ENCODE peak calls at places on chromosomes 3 and 15, in eight cellular contexts. Z is body of pancreas; K is astrocyte of the spinal cord; F is mammary epithelial cell; Y is AG04449; X is stomach; H is GM23338; M is CD8-positive, alpha-beta T cell. W is an unnamed sample.

GRCh38 chr3:19543212-19543841 is 390.7 kb downstream of the EFHB start:
- DNase-seq in Z (no peak), K (no peak), F (peak), Y (no peak), X (no peak), H (peak), M (no peak), W (peak)

GRCh38 chr3:194970066-194970465 is 284.4 kb downstream of the FAM43A start:
- DNase-seq in Z (no peak), K (no peak), F (no peak), Y (no peak), X (no peak), H (no peak), M (no peak), W (no peak)

GRCh38 chr15:87498545-87498944 is 758.0 kb downstream of the NTRK3 start:
- DNase-seq in Z (no peak), K (peak), F (no peak), Y (peak), X (no peak), H (no peak), M (no peak), W (no peak)

GRCh38 chr3:112377418-112378071 is 44.6 kb downstream of the CD200 start:
- DNase-seq in Z (no peak), K (peak), F (no peak), Y (no peak), X (no peak), H (peak), M (no peak), W (peak)

GRCh38 chr3:22759636-22760310 is 443.4 kb upstream of the UBE2E2 start:
- DNase-seq in Z (no peak), K (no peak), F (no peak), Y (no peak), X (no peak), H (no peak), M (no peak), W (no peak)

GRCh38 chr3:27623085-27623753 is 98.9 kb downstream of the EOMES start:
- DNase-seq in Z (no peak), K (peak), F (no peak), Y (no peak), X (no peak), H (no peak), M (no peak), W (peak)

GRCh38 chr3:158961911-158962310 is 160.1 kb downstream of the MFSD1 start:
- DNase-seq in Z (no peak), K (no peak), F (peak), Y (no peak), X (no peak), H (peak), M (no peak), W (no peak)

GRCh38 chr3:69922521-69923000 is 77.0 kb upstream of the SAMMSON start:
- DNase-seq in Z (no peak), K (no peak), F (no peak), Y (no peak), X (no peak), H (no peak), M (no peak), W (no peak)

GRCh38 chr3:135694142-135694541 is 271.4 kb upstream of the PPP2R3A start:
- DNase-seq in Z (no peak), K (no peak), F (no peak), Y (no peak), X (no peak), H (peak), M (no peak), W (no peak)

GRCh38 chr3:38404286-38404685 is 49.4 kb upstream of the ACVR2B start:
- DNase-seq in Z (no peak), K (peak), F (peak), Y (no peak), X (no peak), H (no peak), M (no peak), W (peak)

GRCh38 chr3:147395975-147396708 is 10.2 kb downstream of the ZIC4 start:
- DNase-seq in Z (no peak), K (peak), F (no peak), Y (no peak), X (no peak), H (peak), M (no peak), W (no peak)

GRCh38 chr15:80811781-80812180 is 32.6 kb downstream of the CEMIP start:
- DNase-seq in Z (no peak), K (no peak), F (no peak), Y (no peak), X (no peak), H (no peak), M (no peak), W (no peak)

GRCh38 chr3:159785276-159785675 is 203.4 kb upstream of the IL12A start:
- DNase-seq in Z (no peak), K (no peak), F (peak), Y (no peak), X (no peak), H (no peak), M (no peak), W (peak)

GRCh38 chr3:32596926-32597369 is 26.3 kb upstream of the DYNC1LI1 start:
- DNase-seq in Z (no peak), K (peak), F (no peak), Y (no peak), X (no peak), H (no peak), M (no peak), W (peak)

GRCh38 chr15:22227961-22228762 is 147.8 kb downstream of the OR4M2 start:
- DNase-seq in Z (no peak), K (no peak), F (no peak), Y (no peak), X (no peak), H (no peak), M (no peak), W (no peak)

GRCh38 chr3:178646205-178646604 is 110.0 kb downstream of the KCNMB2 start:
- DNase-seq in Z (no peak), K (no peak), F (no peak), Y (no peak), X (no peak), H (no peak), M (no peak), W (no peak)

GRCh38 chr3:120182613-120183524 is 88.6 kb upstream of the GSK3B start:
- DNase-seq in Z (no peak), K (peak), F (peak), Y (no peak), X (no peak), H (peak), M (peak), W (peak)

GRCh38 chr3:175475765-175476164 is 616.6 kb downstream of the NAALADL2 start:
- DNase-seq in Z (no peak), K (no peak), F (no peak), Y (no peak), X (no peak), H (no peak), M (no peak), W (no peak)

GRCh38 chr3:175479175-175479574 is 620.0 kb downstream of the NAALADL2 start:
- DNase-seq in Z (no peak), K (no peak), F (no peak), Y (no peak), X (no peak), H (no peak), M (no peak), W (no peak)

GRCh38 chr3:175479800-175480199 is 620.7 kb downstream of the NAALADL2 start:
- DNase-seq in Z (no peak), K (no peak), F (no peak), Y (no peak), X (no peak), H (no peak), M (no peak), W (no peak)

GRCh38 chr3:175476489-175476888 is 617.4 kb downstream of the NAALADL2 start:
- DNase-seq in Z (no peak), K (no peak), F (no peak), Y (no peak), X (no peak), H (no peak), M (no peak), W (no peak)

DNA sequence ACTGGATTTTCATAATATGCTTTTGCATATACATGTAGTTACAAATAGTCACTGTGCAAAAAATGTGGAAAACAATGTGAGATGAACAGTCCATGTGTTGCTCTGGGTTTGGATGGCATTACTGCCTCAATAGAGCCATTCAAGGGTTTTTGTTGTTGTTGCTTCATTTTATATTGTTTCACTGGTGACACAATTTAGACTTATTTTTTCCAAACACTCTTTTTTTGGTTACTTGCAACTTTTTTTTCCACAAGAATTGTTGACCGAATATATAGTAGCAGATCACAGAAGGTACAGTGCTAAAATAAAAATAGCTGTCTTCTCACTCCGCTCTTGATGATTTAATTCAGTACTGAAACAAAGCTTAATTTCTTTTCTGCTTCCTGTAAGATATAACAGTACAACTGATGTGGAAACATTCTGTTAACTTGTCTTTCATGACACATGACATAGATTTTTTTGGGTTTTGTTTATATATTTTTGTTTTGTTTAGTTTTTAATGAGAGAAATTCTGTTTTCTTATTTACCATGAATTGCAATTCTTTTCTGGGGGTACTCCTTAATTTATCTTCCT is 618.6 kb downstream of the NAALADL2 start:
- DNase-seq in Z (no peak), K (no peak), F (no peak), Y (no peak), X (no peak), H (no peak), M (no peak), W (no peak)
- H3K4me3 ChIP-seq in Z (no peak), K (no peak), F (no peak), Y (no peak), X (no peak), H (no peak), M (no peak), W (no peak)

GRCh38 chr3:157501863-157502262 is 1.4 kb downstream of the VEPH1 start:
- DNase-seq in Z (no peak), K (no peak), F (no peak), Y (no peak), X (no peak), H (peak), M (no peak), W (no peak)

GRCh38 chr3:157495846-157496245 is 7.4 kb downstream of the VEPH1 start:
- DNase-seq in Z (no peak), K (no peak), F (no peak), Y (no peak), X (no peak), H (no peak), M (no peak), W (no peak)

GRCh38 chr3:157500232-157500631 is 3.0 kb downstream of the VEPH1 start:
- DNase-seq in Z (no peak), K (no peak), F (no peak), Y (no peak), X (no peak), H (no peak), M (no peak), W (no peak)

GRCh38 chr3:157498374-157498773 is 4.8 kb downstream of the VEPH1 start:
- DNase-seq in Z (no peak), K (no peak), F (no peak), Y (no peak), X (no peak), H (no peak), M (no peak), W (no peak)

GRCh38 chr3:157499342-157499963 is 3.8 kb downstream of the VEPH1 start:
- DNase-seq in Z (peak), K (peak), F (peak), Y (no peak), X (peak), H (peak), M (no peak), W (peak)
- TF ChIP-seq CTCF in Z (peak), K (no peak), F (no peak), Y (no peak), X (no peak), H (no peak), M (no peak), W (no peak)

GRCh38 chr3:10995871-10996270 is 3.3 kb downstream of the SLC6A1 start:
- DNase-seq in Z (no peak), K (no peak), F (no peak), Y (no peak), X (no peak), H (no peak), M (no peak), W (no peak)

GRCh38 chr3:10992017-10992945 is at the start of gene SLC6A1:
- DNase-seq in Z (no peak), K (no peak), F (no peak), Y (no peak), X (no peak), H (peak), M (no peak), W (no peak)

GRCh38 chr3:10994311-10994710 is 1.8 kb downstream of the SLC6A1 start:
- DNase-seq in Z (no peak), K (no peak), F (no peak), Y (no peak), X (no peak), H (no peak), M (no peak), W (no peak)

GRCh38 chr3:10993729-10994065 is 1.1 kb downstream of the SLC6A1 start:
- DNase-seq in Z (no peak), K (no peak), F (no peak), Y (no peak), X (no peak), H (no peak), M (no peak), W (no peak)

GRCh38 chr3:10992946-10993728 is 589 bp downstream of the SLC6A1 start:
- DNase-seq in Z (no peak), K (no peak), F (no peak), Y (no peak), X (no peak), H (peak), M (no peak), W (no peak)
- H3K4me3 ChIP-seq in Z (no peak), K (peak), F (no peak), Y (no peak), X (peak), H (peak), M (no peak), W (no peak)

DNA sequence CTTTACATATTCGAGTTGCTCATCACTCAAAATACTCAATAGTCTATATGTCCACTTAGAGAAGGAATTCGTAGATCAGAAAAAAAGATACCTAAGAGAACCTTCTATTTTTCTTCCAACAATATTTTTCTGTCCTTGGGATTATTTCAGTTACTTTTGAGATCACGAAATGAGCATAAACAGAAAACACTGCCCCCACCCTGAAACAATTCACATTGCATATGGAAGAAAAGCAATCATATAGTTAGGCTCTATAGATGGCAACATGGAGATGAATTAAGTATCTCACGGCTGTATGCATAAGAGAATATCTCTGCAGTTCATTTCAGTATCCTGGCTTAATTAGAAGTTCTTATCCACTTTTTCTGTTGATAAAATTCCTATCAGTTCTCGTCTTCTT is 391.1 kb downstream of the FGF12 start:
- DNase-seq in Z (no peak), K (no peak), F (no peak), Y (no peak), X (no peak), H (peak), M (no peak), W (peak)
- TF ChIP-seq CTCF in Z (no peak), K (no peak), F (peak), Y (no peak), X (no peak), H (no peak), M (no peak), W (no peak)

DNA sequence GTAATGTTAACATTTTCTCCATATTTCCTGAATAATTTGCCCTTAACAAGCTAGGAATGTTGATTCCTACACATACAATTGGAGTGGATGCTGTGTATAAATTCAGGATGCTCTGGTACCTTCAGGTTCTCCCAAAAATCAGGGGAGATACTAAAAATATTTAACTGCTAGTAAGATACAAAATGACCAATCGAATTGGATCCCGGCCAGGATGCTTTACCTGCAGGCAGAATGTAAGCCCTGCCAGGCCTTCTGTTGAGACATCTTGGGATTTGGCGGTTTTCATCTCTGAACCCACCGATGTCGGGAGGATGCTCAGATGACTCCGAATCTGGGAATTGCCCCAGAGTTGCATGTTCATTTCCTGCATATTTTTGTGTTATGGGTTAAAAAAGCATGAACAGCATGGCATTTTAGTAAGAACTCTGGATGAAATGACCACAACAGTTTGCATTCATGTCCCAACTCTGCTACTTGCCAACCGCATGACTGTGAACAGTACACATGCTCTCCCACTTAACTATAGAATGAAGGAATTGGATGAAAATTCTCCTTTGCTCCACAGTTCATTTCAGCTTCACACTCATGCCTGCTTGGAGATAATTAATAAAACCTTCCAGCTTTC is 241.4 kb upstream of the TBL1XR1 start:
- DNase-seq in Z (no peak), K (no peak), F (no peak), Y (no peak), X (no peak), H (no peak), M (no peak), W (no peak)
- H3K4me3 ChIP-seq in Z (no peak), K (no peak), F (no peak), Y (no peak), X (no peak), H (no peak), M (no peak), W (no peak)

W was measured in fibroblast of pulmonary artery.